ENCODE peak calls at places on chromosomes 1 and 21, in ten cellular contexts. One of them, this sample, is unnamed.

GRCh38 chr1:155487537-155487936 is 75.1 kb downstream of the ASH1L start:
- DNase-seq in NAMALWA: no peak
- DNase-seq in AG08396: no peak
- DNase-seq in fibroblast of lung: no peak
- DNase-seq in tibial artery: no peak
- DNase-seq in NCI-H2029 treated with DMSO at 0.1 percent for 48 hours: no peak
- DNase-seq in central memory CD8-positive, alpha-beta T cell: no peak
- DNase-seq in epithelial cell of esophagus: no peak
- DNase-seq in sigmoid colon: no peak
- DNase-seq in cardiac muscle cell: no peak
- DNase-seq in this sample: no peak

GRCh38 chr1:204882479-204882878 is 11.8 kb downstream of the NFASC start:
- DNase-seq in NAMALWA: no peak
- DNase-seq in AG08396: no peak
- DNase-seq in fibroblast of lung: no peak
- DNase-seq in tibial artery: no peak
- DNase-seq in NCI-H2029 treated with DMSO at 0.1 percent for 48 hours: peak; percentile 66
- DNase-seq in central memory CD8-positive, alpha-beta T cell: no peak
- DNase-seq in epithelial cell of esophagus: no peak
- DNase-seq in sigmoid colon: no peak
- DNase-seq in cardiac muscle cell: no peak
- DNase-seq in this sample: peak; percentile 56

GRCh38 chr1:30384286-30385245 is 338.8 kb downstream of the MATN1 start:
- DNase-seq in NAMALWA: no peak
- DNase-seq in AG08396: no peak
- DNase-seq in fibroblast of lung: no peak
- DNase-seq in tibial artery: no peak
- DNase-seq in NCI-H2029 treated with DMSO at 0.1 percent for 48 hours: no peak
- DNase-seq in central memory CD8-positive, alpha-beta T cell: no peak
- DNase-seq in epithelial cell of esophagus: no peak
- DNase-seq in sigmoid colon: peak; percentile 45
- DNase-seq in cardiac muscle cell: no peak
- DNase-seq in this sample: no peak

GRCh38 chr1:94936861-94937620 is 10.1 kb upstream of the CNN3 start:
- DNase-seq in NAMALWA: no peak
- DNase-seq in AG08396: no peak
- DNase-seq in fibroblast of lung: no peak
- DNase-seq in tibial artery: no peak
- DNase-seq in NCI-H2029 treated with DMSO at 0.1 percent for 48 hours: no peak
- DNase-seq in central memory CD8-positive, alpha-beta T cell: no peak
- DNase-seq in epithelial cell of esophagus: peak; percentile 34
- DNase-seq in sigmoid colon: no peak
- DNase-seq in cardiac muscle cell: no peak
- DNase-seq in this sample: no peak

GRCh38 chr21:43882952-43883492 is 18.0 kb downstream of the AGPAT3 start:
- DNase-seq in NAMALWA: no peak
- DNase-seq in AG08396: no peak
- DNase-seq in fibroblast of lung: no peak
- DNase-seq in tibial artery: no peak
- DNase-seq in NCI-H2029 treated with DMSO at 0.1 percent for 48 hours: no peak
- DNase-seq in central memory CD8-positive, alpha-beta T cell: no peak
- DNase-seq in epithelial cell of esophagus: no peak
- DNase-seq in sigmoid colon: no peak
- DNase-seq in cardiac muscle cell: no peak
- DNase-seq in this sample: no peak

GRCh38 chr1:225572422-225572821 is 80.5 kb downstream of the ENAH start:
- DNase-seq in NAMALWA: no peak
- DNase-seq in AG08396: peak; percentile 28
- DNase-seq in fibroblast of lung: peak; percentile 17
- DNase-seq in tibial artery: no peak
- DNase-seq in NCI-H2029 treated with DMSO at 0.1 percent for 48 hours: no peak
- DNase-seq in central memory CD8-positive, alpha-beta T cell: no peak
- DNase-seq in epithelial cell of esophagus: peak; percentile 21
- DNase-seq in sigmoid colon: no peak
- DNase-seq in cardiac muscle cell: peak; percentile 60
- DNase-seq in this sample: no peak

GRCh38 chr1:186559601-186560116 is 98.7 kb upstream of the PDC start:
- DNase-seq in NAMALWA: no peak
- DNase-seq in AG08396: no peak
- DNase-seq in fibroblast of lung: no peak
- DNase-seq in tibial artery: no peak
- DNase-seq in NCI-H2029 treated with DMSO at 0.1 percent for 48 hours: no peak
- DNase-seq in central memory CD8-positive, alpha-beta T cell: no peak
- DNase-seq in epithelial cell of esophagus: peak; percentile 99
- DNase-seq in sigmoid colon: no peak
- DNase-seq in cardiac muscle cell: no peak
- DNase-seq in this sample: no peak

GRCh38 chr1:91499904-91500755 is 521 bp upstream of the CDC7 start:
- DNase-seq in NAMALWA: no peak
- DNase-seq in AG08396: no peak
- DNase-seq in fibroblast of lung: no peak
- DNase-seq in tibial artery: no peak
- DNase-seq in NCI-H2029 treated with DMSO at 0.1 percent for 48 hours: no peak
- DNase-seq in central memory CD8-positive, alpha-beta T cell: no peak
- DNase-seq in epithelial cell of esophagus: no peak
- DNase-seq in sigmoid colon: no peak
- DNase-seq in cardiac muscle cell: no peak
- DNase-seq in this sample: no peak

GRCh38 chr1:206672844-206673758 is 11.6 kb upstream of the MAPKAPK2 start:
- DNase-seq in NAMALWA: peak; percentile 47
- DNase-seq in AG08396: no peak
- DNase-seq in fibroblast of lung: peak; percentile 77
- DNase-seq in tibial artery: no peak
- DNase-seq in NCI-H2029 treated with DMSO at 0.1 percent for 48 hours: no peak
- DNase-seq in central memory CD8-positive, alpha-beta T cell: no peak
- DNase-seq in epithelial cell of esophagus: no peak
- DNase-seq in sigmoid colon: peak; percentile 27
- DNase-seq in cardiac muscle cell: peak; percentile 41
- DNase-seq in this sample: no peak

GRCh38 chr1:204651843-204652421 is 33.6 kb downstream of the LRRN2 start:
- DNase-seq in NAMALWA: no peak
- DNase-seq in AG08396: no peak
- DNase-seq in fibroblast of lung: no peak
- DNase-seq in tibial artery: no peak
- DNase-seq in NCI-H2029 treated with DMSO at 0.1 percent for 48 hours: no peak
- DNase-seq in central memory CD8-positive, alpha-beta T cell: no peak
- DNase-seq in epithelial cell of esophagus: no peak
- DNase-seq in sigmoid colon: no peak
- DNase-seq in cardiac muscle cell: no peak
- DNase-seq in this sample: peak; percentile 77

GRCh38 chr1:218874313-218874712 is 299.4 kb upstream of the LYPLAL1 start:
- DNase-seq in NAMALWA: no peak
- DNase-seq in AG08396: no peak
- DNase-seq in fibroblast of lung: peak; percentile 87
- DNase-seq in tibial artery: no peak
- DNase-seq in NCI-H2029 treated with DMSO at 0.1 percent for 48 hours: no peak
- DNase-seq in central memory CD8-positive, alpha-beta T cell: no peak
- DNase-seq in epithelial cell of esophagus: peak; percentile 92
- DNase-seq in sigmoid colon: no peak
- DNase-seq in cardiac muscle cell: peak; percentile 96
- DNase-seq in this sample: no peak

GRCh38 chr21:43767498-43767979 is 8.6 kb downstream of the CSTB start:
- DNase-seq in NAMALWA: no peak
- DNase-seq in AG08396: no peak
- DNase-seq in fibroblast of lung: no peak
- DNase-seq in tibial artery: no peak
- DNase-seq in NCI-H2029 treated with DMSO at 0.1 percent for 48 hours: no peak
- DNase-seq in central memory CD8-positive, alpha-beta T cell: no peak
- DNase-seq in epithelial cell of esophagus: no peak
- DNase-seq in sigmoid colon: no peak
- DNase-seq in cardiac muscle cell: no peak
- DNase-seq in this sample: no peak

GRCh38 chr1:203151362-203152157 is 24.0 kb downstream of the ADORA1 start:
- DNase-seq in NAMALWA: no peak
- DNase-seq in AG08396: no peak
- DNase-seq in fibroblast of lung: no peak
- DNase-seq in tibial artery: no peak
- DNase-seq in NCI-H2029 treated with DMSO at 0.1 percent for 48 hours: no peak
- DNase-seq in central memory CD8-positive, alpha-beta T cell: no peak
- DNase-seq in epithelial cell of esophagus: no peak
- DNase-seq in sigmoid colon: no peak
- DNase-seq in cardiac muscle cell: no peak
- DNase-seq in this sample: no peak

GRCh38 chr1:54376085-54377039 is 29.8 kb downstream of the SSBP3 start:
- DNase-seq in NAMALWA: peak; percentile 22
- DNase-seq in AG08396: no peak
- DNase-seq in fibroblast of lung: no peak
- DNase-seq in tibial artery: no peak
- DNase-seq in NCI-H2029 treated with DMSO at 0.1 percent for 48 hours: no peak
- DNase-seq in central memory CD8-positive, alpha-beta T cell: no peak
- DNase-seq in epithelial cell of esophagus: no peak
- DNase-seq in sigmoid colon: no peak
- DNase-seq in cardiac muscle cell: no peak
- DNase-seq in this sample: no peak

GRCh38 chr1:8015036-8015808 is 10.9 kb downstream of the ERRFI1 start:
- DNase-seq in NAMALWA: peak; percentile 84
- DNase-seq in AG08396: peak; percentile 66
- DNase-seq in fibroblast of lung: peak; percentile 90
- DNase-seq in tibial artery: no peak
- DNase-seq in NCI-H2029 treated with DMSO at 0.1 percent for 48 hours: peak; percentile 50
- DNase-seq in central memory CD8-positive, alpha-beta T cell: peak; percentile 25
- DNase-seq in epithelial cell of esophagus: peak; percentile 82
- DNase-seq in sigmoid colon: no peak
- DNase-seq in cardiac muscle cell: peak; percentile 90
- DNase-seq in this sample: peak; percentile 68

GRCh38 chr1:235857756-235858155 is 8.9 kb downstream of the LYST start:
- DNase-seq in NAMALWA: no peak
- DNase-seq in AG08396: no peak
- DNase-seq in fibroblast of lung: no peak
- DNase-seq in tibial artery: no peak
- DNase-seq in NCI-H2029 treated with DMSO at 0.1 percent for 48 hours: no peak
- DNase-seq in central memory CD8-positive, alpha-beta T cell: no peak
- DNase-seq in epithelial cell of esophagus: no peak
- DNase-seq in sigmoid colon: no peak
- DNase-seq in cardiac muscle cell: no peak
- DNase-seq in this sample: no peak

GRCh38 chr1:43300661-43301094 is at the start of gene TIE1:
- DNase-seq in NAMALWA: no peak
- DNase-seq in AG08396: no peak
- DNase-seq in fibroblast of lung: no peak
- DNase-seq in tibial artery: no peak
- DNase-seq in NCI-H2029 treated with DMSO at 0.1 percent for 48 hours: no peak
- DNase-seq in central memory CD8-positive, alpha-beta T cell: no peak
- DNase-seq in epithelial cell of esophagus: no peak
- DNase-seq in sigmoid colon: no peak
- DNase-seq in cardiac muscle cell: peak; percentile 22
- DNase-seq in this sample: no peak

GRCh38 chr1:157512036-157512969 is 40.0 kb downstream of the FCRL5 start:
- DNase-seq in NAMALWA: peak; percentile 85
- DNase-seq in AG08396: no peak
- DNase-seq in fibroblast of lung: no peak
- DNase-seq in tibial artery: no peak
- DNase-seq in NCI-H2029 treated with DMSO at 0.1 percent for 48 hours: no peak
- DNase-seq in central memory CD8-positive, alpha-beta T cell: no peak
- DNase-seq in epithelial cell of esophagus: no peak
- DNase-seq in sigmoid colon: no peak
- DNase-seq in cardiac muscle cell: no peak
- DNase-seq in this sample: no peak

GRCh38 chr1:30286984-30287839 is 436.2 kb downstream of the MATN1 start:
- DNase-seq in NAMALWA: no peak
- DNase-seq in AG08396: no peak
- DNase-seq in fibroblast of lung: no peak
- DNase-seq in tibial artery: no peak
- DNase-seq in NCI-H2029 treated with DMSO at 0.1 percent for 48 hours: no peak
- DNase-seq in central memory CD8-positive, alpha-beta T cell: no peak
- DNase-seq in epithelial cell of esophagus: no peak
- DNase-seq in sigmoid colon: no peak
- DNase-seq in cardiac muscle cell: no peak
- DNase-seq in this sample: no peak

GRCh38 chr21:35737899-35738341 is 322.4 kb downstream of the SETD4 start:
- DNase-seq in NAMALWA: no peak
- DNase-seq in AG08396: peak; percentile 11
- DNase-seq in fibroblast of lung: no peak
- DNase-seq in tibial artery: peak; percentile 56
- DNase-seq in NCI-H2029 treated with DMSO at 0.1 percent for 48 hours: no peak
- DNase-seq in central memory CD8-positive, alpha-beta T cell: no peak
- DNase-seq in epithelial cell of esophagus: no peak
- DNase-seq in sigmoid colon: peak; percentile 63
- DNase-seq in cardiac muscle cell: peak; percentile 73
- DNase-seq in this sample: no peak

GRCh38 chr1:218390625-218391024 is 45.5 kb downstream of the TGFB2 start:
- DNase-seq in NAMALWA: no peak
- DNase-seq in AG08396: no peak
- DNase-seq in fibroblast of lung: no peak
- DNase-seq in tibial artery: no peak
- DNase-seq in NCI-H2029 treated with DMSO at 0.1 percent for 48 hours: peak; percentile 72
- DNase-seq in central memory CD8-positive, alpha-beta T cell: no peak
- DNase-seq in epithelial cell of esophagus: peak; percentile 36
- DNase-seq in sigmoid colon: no peak
- DNase-seq in cardiac muscle cell: peak; percentile 73
- DNase-seq in this sample: no peak

GRCh38 chr21:36902793-36903192 is 63.7 kb downstream of the HLCS start:
- DNase-seq in NAMALWA: no peak
- DNase-seq in AG08396: peak; percentile 31
- DNase-seq in fibroblast of lung: no peak
- DNase-seq in tibial artery: no peak
- DNase-seq in NCI-H2029 treated with DMSO at 0.1 percent for 48 hours: no peak
- DNase-seq in central memory CD8-positive, alpha-beta T cell: no peak
- DNase-seq in epithelial cell of esophagus: peak; percentile 9
- DNase-seq in sigmoid colon: no peak
- DNase-seq in cardiac muscle cell: peak; percentile 9
- DNase-seq in this sample: no peak